ENCODE peak calls at places on chromosomes 12 and 14, in four cellular contexts. V is lower lobe of right lung, I is GM10248, Y is lower leg skin. B is an unnamed sample.

GRCh38 chr12:105084251-105085250 is at the start of gene ALDH1L2:
- DNase-seq in V (peak), I (peak), Y (peak), B (no peak)

GRCh38 chr12:2339022-2339431 is 286.2 kb downstream of the CACNA1C start:
- DNase-seq in V (no peak), I (no peak), Y (no peak), B (peak)

GRCh38 chr12:66144796-66145754 is 14.5 kb upstream of the LLPH start:
- DNase-seq in V (no peak), I (no peak), Y (peak), B (no peak)

GRCh38 chr14:64614992-64615391 is 65.2 kb downstream of the PPP1R36 start:
- DNase-seq in V (no peak), I (no peak), Y (no peak), B (no peak)

GRCh38 chr12:98741229-98741614 is 96.1 kb downstream of the APAF1 start:
- DNase-seq in V (no peak), I (no peak), Y (no peak), B (no peak)

GRCh38 chr12:52189376-52190174 is 2.2 kb downstream of the KRT80 start:
- DNase-seq in V (no peak), I (no peak), Y (no peak), B (peak)

GRCh38 chr12:11431486-11431885 is 36.1 kb upstream of the PRB2 start:
- DNase-seq in V (no peak), I (no peak), Y (no peak), B (no peak)

GRCh38 chr12:66829660-66830325 is 150.9 kb upstream of the GRIP1 start:
- DNase-seq in V (no peak), I (no peak), Y (no peak), B (no peak)

GRCh38 chr12:31323466-31324115 is 2.4 kb downstream of the SINHCAF start:
- DNase-seq in V (peak), I (peak), Y (peak), B (no peak)

GRCh38 chr12:46461907-46462605 is 89.5 kb upstream of the SLC38A2 start:
- DNase-seq in V (no peak), I (no peak), Y (no peak), B (no peak)

GRCh38 chr12:111438501-111438900 is 32.8 kb downstream of the SH2B3 start:
- DNase-seq in V (no peak), I (no peak), Y (no peak), B (peak)

GRCh38 chr12:15633201-15633600 is 156.0 kb downstream of the EPS8 start:
- DNase-seq in V (no peak), I (no peak), Y (no peak), B (no peak)

GRCh38 chr12:57340104-57340503 is 89.1 kb upstream of the STAC3 start:
- DNase-seq in V (peak), I (no peak), Y (peak), B (peak)

GRCh38 chr12:62267490-62267889 is 7.3 kb downstream of the USP15 start:
- DNase-seq in V (no peak), I (no peak), Y (no peak), B (no peak)

GRCh38 chr12:22246438-22246837 is 88.1 kb downstream of the ST8SIA1 start:
- DNase-seq in V (no peak), I (no peak), Y (no peak), B (no peak)

GRCh38 chr14:78403278-78403815 is 233.2 kb downstream of the NRXN3 start:
- DNase-seq in V (no peak), I (no peak), Y (no peak), B (no peak)

GRCh38 chr14:90641111-90642010 is 174.9 kb downstream of the TTC7B start:
- DNase-seq in V (no peak), I (no peak), Y (no peak), B (peak)

GRCh38 chr14:94613720-94614644 is 1.8 kb downstream of the SERPINA3 start:
- DNase-seq in V (no peak), I (no peak), Y (no peak), B (no peak)

GRCh38 chr12:45655186-45655585 is 74.3 kb upstream of the ARID2 start:
- DNase-seq in V (no peak), I (no peak), Y (no peak), B (no peak)

GRCh38 chr12:24596768-24597388 is 352.0 kb downstream of the BCAT1 start:
- DNase-seq in V (no peak), I (peak), Y (no peak), B (peak)

GRCh38 chr14:52073251-52073650 is 4.4 kb upstream of the NID2 start:
- DNase-seq in V (no peak), I (no peak), Y (no peak), B (no peak)

GRCh38 chr14:52069617-52070431 is 965 bp upstream of the NID2 start:
- DNase-seq in V (no peak), I (no peak), Y (no peak), B (no peak)

GRCh38 chr14:52072266-52072780 is 3.5 kb upstream of the NID2 start:
- DNase-seq in V (no peak), I (no peak), Y (no peak), B (peak)

GRCh38 chr14:52068741-52069616 is at the start of gene NID2:
- DNase-seq in V (peak), I (peak), Y (peak), B (no peak)

DNA sequence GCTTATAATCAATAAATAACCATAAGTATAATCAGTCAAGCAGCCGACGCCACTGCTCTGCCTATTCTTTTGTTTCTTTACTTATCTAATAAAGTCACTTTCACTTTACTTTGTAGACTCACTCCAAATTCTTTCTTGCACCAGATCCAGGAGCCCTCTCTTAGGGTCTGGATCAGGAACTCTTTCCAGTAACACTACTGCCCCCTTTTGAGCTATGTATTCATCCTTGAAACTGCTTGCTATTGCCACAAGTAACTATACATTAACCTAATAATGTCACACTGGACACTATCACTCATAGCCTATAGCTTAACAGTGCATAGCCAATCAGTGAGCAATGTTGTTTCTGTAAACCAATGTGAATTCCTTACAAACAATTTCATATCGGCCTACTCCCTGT is 2.8 kb upstream of the NID2 start:
- DNase-seq in V (no peak), I (no peak), Y (no peak), B (no peak)
- TF ChIP-seq CTCF in V (no peak), I (no peak), Y (no peak), B (peak)

GRCh38 chr14:95614335-95614734 is 71.9 kb upstream of the TCL1B start:
- DNase-seq in V (no peak), I (no peak), Y (no peak), B (no peak)
- TF ChIP-seq CTCF in V (no peak), I (no peak), Y (no peak), B (no peak)

DNA sequence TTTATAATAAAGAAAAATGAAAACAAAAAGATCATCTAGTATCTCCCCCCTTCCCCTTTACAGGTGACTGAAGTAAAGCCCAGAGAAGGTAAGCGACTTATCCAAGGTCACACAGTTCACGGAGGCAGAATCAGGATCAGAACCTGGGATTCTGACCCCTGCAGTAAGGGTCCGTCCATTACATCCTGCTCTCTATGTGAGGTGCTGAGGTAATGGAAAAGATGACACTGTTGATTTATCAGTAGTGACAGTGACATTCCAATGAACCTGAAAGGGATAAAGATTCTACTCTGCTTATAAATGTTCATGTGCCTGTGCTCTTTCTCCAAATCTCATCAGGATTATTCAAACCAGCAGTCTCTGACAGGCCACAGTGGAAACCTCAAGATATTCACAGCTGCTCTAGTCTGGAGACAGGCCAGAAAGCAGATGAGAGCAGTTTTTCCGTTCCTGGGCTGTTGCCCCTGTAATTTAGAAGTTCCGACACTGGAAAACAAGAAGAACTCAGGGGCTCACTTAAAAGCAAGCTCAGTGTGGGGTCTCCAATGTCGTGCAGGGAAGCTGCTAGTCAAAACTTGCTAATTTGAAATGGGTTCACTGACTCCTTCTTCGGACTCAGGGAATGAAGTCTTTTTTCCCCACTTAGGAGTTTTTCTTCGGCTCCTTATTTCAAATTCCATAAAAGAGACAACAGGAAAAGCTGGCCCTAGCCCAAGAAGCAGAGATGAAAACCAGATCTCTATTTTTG is 131.7 kb upstream of the EEA1 start:
- DNase-seq in V (no peak), I (peak), Y (no peak), B (no peak)
- TF ChIP-seq CTCF in V (no peak), I (no peak), Y (no peak), B (peak)

GRCh38 chr12:3727877-3728632 is 24.9 kb downstream of the CRACR2A start:
- DNase-seq in V (no peak), I (peak), Y (no peak), B (no peak)

GRCh38 chr12:3727354-3727753 is 25.6 kb downstream of the CRACR2A start:
- DNase-seq in V (no peak), I (no peak), Y (no peak), B (no peak)

GRCh38 chr12:3728686-3729085 is 24.2 kb downstream of the CRACR2A start:
- DNase-seq in V (peak), I (no peak), Y (no peak), B (no peak)

GRCh38 chr12:3732901-3733300 is 20.0 kb downstream of the CRACR2A start:
- DNase-seq in V (peak), I (no peak), Y (no peak), B (no peak)

DNA sequence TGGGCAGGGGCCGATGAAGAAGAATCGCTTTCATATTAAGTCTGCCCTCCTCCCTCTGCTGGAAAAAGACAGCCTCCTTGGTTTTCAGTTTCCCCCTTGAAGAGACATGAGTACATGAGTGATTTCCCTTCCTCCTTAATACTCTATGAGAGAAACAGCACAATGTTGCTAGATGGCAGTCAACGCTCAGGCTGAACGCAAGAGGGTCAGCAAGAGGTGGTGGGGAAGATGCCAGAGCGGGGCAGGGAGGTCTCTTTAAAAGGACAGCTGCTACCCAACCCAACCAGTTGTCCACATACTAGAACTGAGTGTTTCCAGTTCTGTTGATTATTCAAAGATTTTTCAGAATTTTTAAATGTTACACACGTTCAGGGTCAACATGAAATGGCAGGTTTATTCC is 22.8 kb downstream of the CRACR2A start:
- DNase-seq in V (no peak), I (no peak), Y (no peak), B (no peak)
- TF ChIP-seq CTCF in V (no peak), I (no peak), Y (no peak), B (no peak)

GRCh38 chr14:51444381-51445000 is 204.4 kb downstream of the TMX1 start:
- DNase-seq in V (no peak), I (no peak), Y (no peak), B (no peak)
- TF ChIP-seq CTCF in V (no peak), I (no peak), Y (no peak), B (no peak)

GRCh38 chr12:6548556-6549378 is 7.1 kb downstream of the IFFO1 start:
- DNase-seq in V (no peak), I (no peak), Y (no peak), B (no peak)

GRCh38 chr12:6549379-6550151 is 6.3 kb downstream of the IFFO1 start:
- DNase-seq in V (no peak), I (no peak), Y (no peak), B (no peak)

GRCh38 chr12:6547566-6547965 is 8.3 kb downstream of the IFFO1 start:
- DNase-seq in V (no peak), I (no peak), Y (no peak), B (no peak)

GRCh38 chr12:6547987-6548386 is 7.9 kb downstream of the IFFO1 start:
- DNase-seq in V (no peak), I (no peak), Y (no peak), B (no peak)

GRCh38 chr12:6546016-6546415 is 9.8 kb downstream of the IFFO1 start:
- DNase-seq in V (no peak), I (no peak), Y (no peak), B (no peak)
- TF ChIP-seq CTCF in V (no peak), I (no peak), Y (no peak), B (no peak)

DNA sequence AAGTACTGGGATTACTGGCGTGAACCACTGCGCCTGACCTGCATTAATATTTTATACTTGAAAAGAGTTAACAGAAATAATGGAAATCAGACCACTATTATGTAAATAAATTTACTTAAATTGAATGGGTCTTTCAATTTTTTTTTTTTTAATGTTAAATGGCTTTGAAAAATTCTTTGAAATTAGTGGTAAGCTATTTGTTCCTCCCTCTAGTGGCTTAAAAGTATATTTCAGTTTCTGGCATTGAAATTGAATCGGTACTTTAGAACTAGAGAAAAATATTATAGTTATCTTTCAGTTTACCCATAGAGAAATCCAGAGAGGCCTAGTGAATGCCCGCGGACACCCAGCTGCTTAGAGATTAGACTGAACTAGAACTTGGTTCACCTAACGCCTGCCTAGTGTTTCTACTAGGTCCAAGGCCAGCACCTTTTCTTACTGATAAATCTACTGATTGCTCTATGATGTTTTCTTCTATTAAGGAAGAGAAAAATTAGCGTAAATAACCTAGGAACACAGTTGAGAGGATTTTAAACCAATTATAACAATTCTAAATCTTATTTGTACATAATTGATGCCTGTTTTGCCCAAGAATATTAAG is 106.5 kb downstream of the EML1 start:
- DNase-seq in V (no peak), I (no peak), Y (no peak), B (no peak)
- TF ChIP-seq CTCF in V (peak), I (peak), Y (no peak), B (peak)

GRCh38 chr14:97444248-97444647 is 647.1 kb downstream of the VRK1 start:
- DNase-seq in V (no peak), I (no peak), Y (no peak), B (no peak)

GRCh38 chr14:97445367-97445766 is 648.2 kb downstream of the VRK1 start:
- DNase-seq in V (no peak), I (no peak), Y (no peak), B (no peak)

GRCh38 chr14:97443412-97443811 is 646.2 kb downstream of the VRK1 start:
- DNase-seq in V (no peak), I (no peak), Y (no peak), B (no peak)

GRCh38 chr14:97441740-97442362 is 644.7 kb downstream of the VRK1 start:
- DNase-seq in V (no peak), I (no peak), Y (no peak), B (no peak)

GRCh38 chr14:97442363-97442762 is 645.2 kb downstream of the VRK1 start:
- DNase-seq in V (no peak), I (no peak), Y (no peak), B (no peak)
- TF ChIP-seq CTCF in V (no peak), I (no peak), Y (no peak), B (no peak)